ENCODE peak calls at places on chromosomes 12 and 14, in four cellular contexts. G is HFF-Myc, C is esophagus squamous epithelium, N is SK-N-SH. D is an unnamed sample.
A peak's percentile ranks its signal among the peaks of the same experiment; 100 is the strongest.

GRCh38 chr12:120982659-120983058 is 4.3 kb downstream of the HNF1A start:
- DNase-seq in C (no peak), N (no peak), G (no peak), D (no peak)

GRCh38 chr12:124752437-124753229 is 111.0 kb downstream of the SCARB1 start:
- DNase-seq in N (no peak), C (no peak), G (no peak), D (no peak)

GRCh38 chr12:57781241-57781640 is 1.3 kb upstream of the TSFM start:
- DNase-seq in G (no peak), N (no peak), C (no peak), D (no peak)

GRCh38 chr12:103627189-103627855 is 40.2 kb downstream of the STAB2 start:
- DNase-seq in N (no peak), G (no peak), C (no peak), D (no peak)

GRCh38 chr14:105065280-105066228 is at the start of gene GPR132:
- DNase-seq in N (no peak), G (no peak), C (peak; percentile 48), D (no peak)

GRCh38 chr12:110641512-110641911 is 27.6 kb downstream of the TCTN1 start:
- DNase-seq in G (no peak), N (no peak), C (no peak), D (no peak)

GRCh38 chr14:105484069-105484996 is 2.4 kb upstream of the CRIP1 start:
- DNase-seq in C (no peak), N (no peak), G (no peak), D (no peak)

GRCh38 chr12:124716208-124717141 is 147.2 kb downstream of the SCARB1 start:
- DNase-seq in G (no peak), C (no peak), N (no peak), D (no peak)

GRCh38 chr14:31205681-31206535 is 1.7 kb downstream of the HECTD1 start:
- DNase-seq in N (peak; percentile 21), G (no peak), C (no peak), D (no peak)

GRCh38 chr14:102058931-102059330 is 27.9 kb downstream of the HSP90AA1 start:
- DNase-seq in G (no peak), C (no peak), N (no peak), D (no peak)

GRCh38 chr14:92456215-92457017 is 57.2 kb upstream of the RIN3 start:
- DNase-seq in N (peak; percentile 55), C (no peak), G (no peak), D (no peak)

GRCh38 chr12:99433155-99433554 is 214.4 kb upstream of the GARIN6 start:
- DNase-seq in C (no peak), N (no peak), G (no peak), D (no peak)

GRCh38 chr12:2198542-2198941 is 145.8 kb downstream of the CACNA1C start:
- DNase-seq in G (no peak), C (no peak), N (no peak), D (no peak)

GRCh38 chr12:125092108-125092871 is 27.1 kb downstream of the AACS start:
- DNase-seq in C (no peak), N (no peak), G (no peak), D (no peak)

GRCh38 chr12:88896958-88897357 is 316.7 kb upstream of the KITLG start:
- DNase-seq in C (no peak), N (no peak), G (no peak), D (no peak)

GRCh38 chr12:1918081-1918874 is at the start of gene CACNA2D4:
- DNase-seq in C (no peak), N (peak; percentile 30), G (no peak), D (peak; percentile 71)

GRCh38 chr12:53380797-53381738 is 1.1 kb downstream of the SP1 start:
- DNase-seq in N (no peak), G (no peak), C (no peak), D (no peak)

GRCh38 chr14:95495538-95496025 is 20.9 kb downstream of the SYNE3 start:
- DNase-seq in N (no peak), C (no peak), G (no peak), D (no peak)

GRCh38 chr12:67067453-67068203 is 201.5 kb upstream of the CAND1 start:
- DNase-seq in N (peak; percentile 1), C (no peak), G (no peak), D (no peak)

GRCh38 chr12:107404981-107405380 is 280.6 kb upstream of the PWP1 start:
- DNase-seq in G (no peak), N (peak; percentile 47), C (no peak), D (no peak)

GRCh38 chr12:114869091-114869834 is 185.3 kb upstream of the TBX3 start:
- DNase-seq in G (peak; percentile 97), N (peak; percentile 75), C (no peak), D (no peak)

GRCh38 chr14:104298458-104298857 is 160.1 kb downstream of the KIF26A start:
- DNase-seq in C (no peak), G (no peak), N (no peak), D (no peak)

GRCh38 chr12:57465030-57465746 is 5.6 kb downstream of the GLI1 start:
- DNase-seq in G (no peak), C (no peak), N (no peak), D (no peak)

GRCh38 chr14:101763941-101764709 is 2.6 kb downstream of the PPP2R5C start:
- DNase-seq in G (no peak), N (no peak), C (no peak), D (no peak)

GRCh38 chr12:5000204-5000603 is 43.5 kb upstream of the KCNA5 start:
- DNase-seq in G (no peak), N (no peak), C (no peak), D (no peak)
- TF ChIP-seq CTCF in G (no peak), N (peak; percentile 11), C (no peak), D (no peak)

DNA sequence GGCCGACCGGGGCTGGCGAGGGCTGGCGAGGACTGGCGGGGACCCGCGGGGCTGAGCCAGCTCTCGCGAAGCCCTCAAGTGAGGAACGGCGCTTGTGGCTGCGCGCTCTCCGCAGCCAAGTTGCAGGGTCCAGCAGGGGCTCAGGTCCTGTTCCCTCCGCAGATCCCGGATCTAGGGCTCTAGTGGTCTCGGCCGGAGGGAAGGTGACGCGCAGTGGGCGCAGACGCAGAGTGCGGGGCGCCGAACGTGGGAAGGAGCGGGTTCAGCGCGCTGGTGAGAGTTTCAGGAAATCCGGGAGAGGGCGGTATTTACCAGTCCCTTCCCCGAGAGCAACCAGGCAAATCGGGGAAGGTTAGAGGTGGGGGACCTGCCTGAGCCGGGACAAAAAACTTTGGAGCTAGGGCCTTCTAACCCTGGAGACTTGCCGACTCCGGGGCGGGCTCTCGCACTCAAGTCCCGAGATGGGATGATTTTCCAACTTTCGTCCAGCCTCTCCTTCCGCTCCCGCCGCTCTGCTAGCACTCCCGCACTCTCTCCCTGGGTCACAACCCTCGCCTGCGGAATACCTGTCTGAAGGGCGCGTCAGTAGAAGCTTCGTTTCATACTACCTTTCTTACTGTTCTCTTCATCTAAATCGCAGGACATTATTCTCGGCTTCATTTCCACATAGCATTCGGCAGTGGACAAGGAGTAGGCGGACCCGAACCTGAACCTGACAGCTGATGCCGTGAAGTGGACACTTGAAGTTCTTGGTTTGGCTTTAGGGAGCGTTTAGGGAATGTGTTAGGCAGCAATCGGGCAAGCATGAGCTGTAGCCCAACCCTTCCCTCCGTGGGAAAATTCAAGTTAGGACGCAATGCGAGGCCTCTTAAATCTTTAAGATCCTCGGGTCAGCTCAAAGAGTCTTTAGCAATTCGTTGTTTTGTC is 13.6 kb upstream of the PAX9 start:
- DNase-seq in C (no peak), N (peak; percentile 55), G (no peak), D (no peak)
- TF ChIP-seq CTCF in C (peak; percentile 66), N (peak; percentile 54), G (no peak), D (peak; percentile 86)

DNA sequence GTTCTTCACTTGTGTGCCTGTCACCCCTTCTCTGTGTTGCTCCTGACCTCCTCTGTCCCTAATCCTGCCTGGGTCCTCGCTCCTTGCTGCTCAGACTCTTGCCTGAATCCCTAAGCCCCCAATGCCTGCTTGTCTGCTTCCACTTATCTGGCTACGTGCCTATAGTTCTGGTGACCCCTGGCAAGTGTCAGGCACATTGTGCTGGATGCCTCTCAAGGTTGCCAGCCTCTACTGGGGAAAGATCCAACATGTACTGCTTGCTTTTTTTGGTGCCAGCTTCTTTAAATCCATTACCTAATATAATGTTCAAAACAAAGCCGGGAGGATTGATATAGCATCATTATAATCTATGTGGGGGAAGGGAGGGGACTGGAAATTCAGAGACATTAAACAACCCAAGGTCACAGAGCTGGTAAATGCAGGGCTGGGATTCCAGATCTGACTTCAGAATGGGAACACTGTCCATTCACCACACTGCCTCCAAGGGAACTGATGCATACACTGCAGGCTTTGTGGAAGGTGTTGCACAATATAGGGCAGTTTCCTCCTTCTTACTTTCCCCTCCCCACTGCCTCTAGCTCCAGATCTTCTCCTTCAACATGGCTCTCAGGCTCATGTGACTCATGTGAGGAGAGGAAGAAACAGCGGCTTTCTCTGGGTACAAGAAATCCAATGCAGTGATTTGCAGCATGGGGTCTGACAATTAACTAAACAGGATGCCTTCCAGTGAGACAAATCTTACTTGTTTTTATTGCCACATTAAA is 447.8 kb upstream of the CCDC196 start:
- DNase-seq in G (peak; percentile 5), N (no peak), C (no peak), D (no peak)
- TF ChIP-seq CTCF in G (no peak), N (no peak), C (no peak), D (no peak)

DNA sequence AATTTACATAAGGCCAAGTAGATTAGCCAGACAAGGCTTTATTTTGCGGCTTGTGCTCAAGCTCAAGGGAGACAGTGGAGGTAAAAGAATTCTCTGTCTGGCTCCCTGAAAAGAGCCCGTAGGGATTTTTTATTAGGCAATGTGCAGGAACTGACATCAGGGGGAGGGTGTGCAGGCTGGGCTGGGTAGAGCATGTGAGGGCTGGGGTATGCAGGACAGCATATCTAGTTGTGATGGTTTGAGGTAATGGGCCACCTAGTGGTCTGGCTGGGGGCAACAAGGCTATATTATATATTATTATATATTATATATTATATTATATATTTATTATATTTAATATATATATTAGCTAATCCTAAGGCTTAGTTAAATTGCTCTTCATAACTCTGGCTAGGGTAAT is 102.1 kb downstream of the TMEM117 start:
- DNase-seq in C (no peak), N (peak; percentile 25), G (no peak), D (no peak)
- TF ChIP-seq CTCF in C (no peak), N (peak; percentile 36), G (peak; percentile 22), D (peak; percentile 38)

GRCh38 chr14:55031190-55031589 is 4.2 kb downstream of the SOCS4 start:
- DNase-seq in N (no peak), G (no peak), C (no peak), D (no peak)
- TF ChIP-seq CTCF in N (no peak), G (no peak), C (no peak), D (no peak)

DNA sequence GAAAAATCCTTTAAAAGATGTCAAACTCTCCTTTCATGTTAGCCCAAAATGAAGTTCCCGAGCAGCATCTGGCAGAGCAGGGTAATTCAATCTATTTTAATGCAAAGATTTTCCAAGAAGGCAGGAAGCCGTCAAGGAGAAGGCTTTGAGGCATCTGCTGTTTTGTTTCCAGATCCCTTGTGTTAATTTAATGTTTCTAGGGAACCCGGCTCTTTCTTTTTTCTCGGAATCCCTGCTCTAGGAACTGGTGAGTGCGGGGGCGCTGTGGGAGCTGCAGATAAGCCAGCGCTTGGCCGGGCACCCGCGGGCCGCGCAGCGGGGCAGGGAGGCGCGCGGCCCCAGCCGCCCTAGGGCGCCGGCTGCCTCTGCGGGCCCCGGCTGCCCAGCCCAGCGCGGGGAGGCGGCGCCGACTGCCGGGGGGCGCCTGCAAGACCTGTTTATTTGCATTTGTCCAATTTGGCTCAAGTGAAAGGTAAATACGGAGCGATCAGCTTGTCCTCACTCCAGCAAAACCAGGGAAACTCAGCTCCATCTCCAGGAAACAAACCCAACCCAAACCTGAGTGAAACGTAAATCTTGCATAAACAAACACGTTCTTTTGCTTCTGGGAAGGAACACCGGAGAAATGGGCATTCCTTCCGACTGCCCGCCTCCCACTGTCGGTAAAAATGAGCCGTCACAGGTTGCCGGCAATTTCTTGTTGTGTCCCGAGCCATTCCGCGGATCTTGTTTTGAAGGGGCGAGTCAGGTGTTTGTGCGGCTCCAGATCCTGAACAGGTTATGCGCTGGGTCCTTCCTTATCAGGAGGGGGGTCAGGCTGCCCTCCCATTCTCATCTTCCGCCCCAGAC is 65.1 kb downstream of the CRADD start:
- DNase-seq in N (peak; percentile 93), C (no peak), G (peak; percentile 26), D (peak; percentile 89)
- TF ChIP-seq CTCF in N (peak; percentile 50), C (peak; percentile 42), G (peak; percentile 37), D (peak; percentile 46)

D was measured in osteocyte.